ENCODE peak calls at places on chromosomes 1 and 21, in seven cellular contexts. M is lung, L is dorsolateral prefrontal cortex, W is astrocyte of the spinal cord, I is transverse colon, T is colonic mucosa, E is ovary. P is an unnamed sample.

GRCh38 chr1:180533571-180533987 is 25.2 kb upstream of the OVAAL start:
- DNase-seq in M (peak; percentile 72), L (peak; percentile 64), W (peak; percentile 57), I (peak; percentile 75), T (peak; percentile 70), E (peak; percentile 69), P (peak; percentile 52)

GRCh38 chr21:25571726-25572121 is 35.6 kb downstream of the MRPL39 start:
- DNase-seq in M (no peak), L (no peak), W (no peak), I (no peak), T (no peak), E (no peak), P (no peak)

GRCh38 chr1:80424249-80424648 is 1376.5 kb upstream of the ADGRL2 start:
- DNase-seq in M (no peak), L (no peak), W (no peak), I (no peak), T (no peak), E (no peak), P (no peak)

GRCh38 chr1:32984090-32984828 is 19.6 kb upstream of the RNF19B start:
- DNase-seq in M (no peak), L (peak; percentile 79), W (peak; percentile 46), I (no peak), T (no peak), E (no peak), P (no peak)

GRCh38 chr1:166811691-166812090 is 27.6 kb upstream of the POGK start:
- DNase-seq in M (no peak), L (no peak), W (peak; percentile 61), I (no peak), T (no peak), E (no peak), P (no peak)

GRCh38 chr1:12540580-12541273 is 77.3 kb downstream of the DHRS3 start:
- DNase-seq in M (peak; percentile 25), L (no peak), W (no peak), I (no peak), T (no peak), E (no peak), P (peak; percentile 63)

GRCh38 chr1:95723346-95723745 is 489.3 kb downstream of the RWDD3 start:
- DNase-seq in M (no peak), L (no peak), W (no peak), I (no peak), T (no peak), E (no peak), P (no peak)

GRCh38 chr1:33235521-33235920 is 20.8 kb upstream of the ZNF362 start:
- DNase-seq in M (no peak), L (no peak), W (no peak), I (no peak), T (no peak), E (no peak), P (no peak)

GRCh38 chr1:185017966-185018365 is 27.4 kb upstream of the RNF2 start:
- DNase-seq in M (no peak), L (no peak), W (no peak), I (no peak), T (no peak), E (no peak), P (no peak)

DNA sequence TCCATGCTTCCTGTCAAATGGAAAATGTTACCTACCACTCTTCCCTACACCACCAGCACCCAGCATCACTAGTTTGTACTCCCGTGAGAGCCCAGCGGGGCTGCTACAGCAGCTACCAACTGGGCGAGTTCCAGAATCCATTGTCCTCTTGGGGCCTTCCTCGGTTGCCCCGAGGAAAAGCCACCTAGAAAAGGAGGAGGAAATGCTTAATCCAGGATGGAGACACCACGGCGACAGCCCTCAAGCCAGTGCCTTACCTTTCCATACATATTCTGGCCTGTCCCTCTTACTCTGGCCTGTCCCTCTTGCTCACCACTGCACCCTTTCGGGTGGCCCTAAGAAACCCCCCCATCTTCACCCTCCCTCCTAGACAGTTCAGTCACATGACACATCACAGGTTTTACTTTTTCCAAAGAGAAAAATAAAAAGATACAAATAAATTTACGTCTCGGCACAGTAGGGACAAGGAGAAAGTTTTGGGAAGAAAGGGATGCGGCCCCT is 478 bp downstream of the RIT1 start:
- DNase-seq in M (no peak), L (no peak), W (peak; percentile 59), I (no peak), T (peak; percentile 29), E (peak; percentile 42), P (no peak)
- TF ChIP-seq CTCF in M (no peak), L (no peak), W (peak; percentile 15), I (no peak), T (no peak), E (no peak), P (no peak)

GRCh38 chr1:88731475-88731874 is 47.4 kb downstream of the PKN2 start:
- DNase-seq in M (no peak), L (no peak), W (peak; percentile 92), I (peak; percentile 22), T (peak; percentile 41), E (no peak), P (no peak)

GRCh38 chr1:88730132-88730675 is 46.1 kb downstream of the PKN2 start:
- DNase-seq in M (no peak), L (no peak), W (no peak), I (no peak), T (no peak), E (no peak), P (no peak)

GRCh38 chr1:88727205-88727604 is 43.1 kb downstream of the PKN2 start:
- DNase-seq in M (no peak), L (no peak), W (no peak), I (no peak), T (no peak), E (no peak), P (no peak)

GRCh38 chr1:88729297-88729696 is 45.2 kb downstream of the PKN2 start:
- DNase-seq in M (no peak), L (no peak), W (no peak), I (no peak), T (no peak), E (no peak), P (no peak)

DNA sequence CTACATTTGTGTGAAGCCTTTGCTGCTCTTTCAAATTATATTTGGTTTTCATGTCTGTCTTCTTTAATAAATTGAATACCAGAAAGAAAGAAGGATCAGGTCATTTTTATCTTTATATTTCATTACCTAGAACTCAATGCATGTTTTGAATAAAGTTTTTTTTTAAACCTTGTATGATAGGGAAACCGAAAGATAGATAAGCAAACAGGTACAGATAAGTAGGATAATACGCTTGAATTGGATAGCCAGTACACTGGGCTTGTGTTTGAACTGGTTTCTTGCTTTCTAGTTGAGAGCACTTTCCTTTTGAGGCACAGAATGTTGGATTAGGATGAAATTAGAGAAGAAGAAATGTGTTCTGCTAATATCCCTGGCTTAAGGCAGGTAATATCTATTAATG is 46.9 kb downstream of the PKN2 start:
- DNase-seq in M (no peak), L (no peak), W (no peak), I (no peak), T (no peak), E (no peak), P (no peak)
- H3K4me3 ChIP-seq in M (no peak overlapping the region), L (no peak overlapping the region), W (no peak overlapping the region), I (no peak overlapping the region), T (no peak overlapping the region), E (no peak overlapping the region), P (no peak overlapping the region)

GRCh38 chr1:229582011-229582694 is 23.6 kb upstream of the ABCB10 start:
- DNase-seq in M (no peak), L (no peak), W (peak; percentile 41), I (peak; percentile 30), T (no peak), E (peak; percentile 62), P (peak; percentile 92)
- TF ChIP-seq CTCF in M (no peak), L (no peak), W (no peak), I (no peak), T (no peak), E (no peak), P (no peak)

GRCh38 chr1:203596673-203597072 is 30.0 kb upstream of the ATP2B4 start:
- DNase-seq in M (no peak), L (no peak), W (no peak), I (no peak), T (no peak), E (no peak), P (no peak)

GRCh38 chr1:203600782-203601513 is 25.7 kb upstream of the ATP2B4 start:
- DNase-seq in M (no peak), L (no peak), W (no peak), I (no peak), T (no peak), E (no peak), P (no peak)

GRCh38 chr1:203598736-203599135 is 27.9 kb upstream of the ATP2B4 start:
- DNase-seq in M (no peak), L (no peak), W (no peak), I (no peak), T (no peak), E (no peak), P (no peak)

GRCh38 chr1:203599875-203600781 is 26.5 kb upstream of the ATP2B4 start:
- DNase-seq in M (no peak), L (no peak), W (no peak), I (no peak), T (no peak), E (no peak), P (no peak)

DNA sequence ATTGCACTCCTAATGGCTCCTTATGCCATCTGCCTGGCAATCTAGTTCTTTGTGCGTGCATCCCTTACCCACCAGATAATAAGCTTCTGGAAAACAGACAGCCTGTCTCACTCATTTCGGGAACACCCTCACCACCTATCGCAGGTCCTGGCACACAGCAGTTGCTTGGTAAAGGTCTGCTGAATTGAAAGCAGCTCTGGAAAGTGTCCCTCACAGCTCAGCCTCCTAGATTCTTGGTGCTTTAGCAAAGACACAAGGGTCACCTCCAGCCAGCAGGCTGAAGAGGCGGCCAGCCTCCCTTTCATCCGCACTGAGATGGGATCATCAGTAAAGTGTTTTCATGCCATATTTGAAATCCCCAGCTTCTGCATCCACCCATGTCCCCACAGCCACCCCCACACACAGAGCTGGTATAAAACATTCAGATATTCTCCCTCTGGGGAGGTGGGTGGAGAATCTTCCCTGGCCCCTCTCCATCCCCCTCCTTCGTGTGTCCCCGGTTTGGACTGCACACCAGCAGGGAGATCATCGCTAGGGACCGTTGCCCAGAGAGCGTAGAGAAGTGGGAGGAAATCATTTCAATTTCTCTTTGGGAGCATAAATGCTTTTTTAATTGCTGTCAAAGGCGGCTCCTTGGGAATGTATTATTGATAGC is 29.1 kb upstream of the ATP2B4 start:
- DNase-seq in M (no peak), L (peak; percentile 68), W (no peak), I (no peak), T (no peak), E (peak; percentile 59), P (no peak)
- H3K4me3 ChIP-seq in M (no peak overlapping the region), L (no peak overlapping the region), W (no peak overlapping the region), I (no peak overlapping the region), T (no peak overlapping the region), E (no peak overlapping the region), P (no peak overlapping the region)

DNA sequence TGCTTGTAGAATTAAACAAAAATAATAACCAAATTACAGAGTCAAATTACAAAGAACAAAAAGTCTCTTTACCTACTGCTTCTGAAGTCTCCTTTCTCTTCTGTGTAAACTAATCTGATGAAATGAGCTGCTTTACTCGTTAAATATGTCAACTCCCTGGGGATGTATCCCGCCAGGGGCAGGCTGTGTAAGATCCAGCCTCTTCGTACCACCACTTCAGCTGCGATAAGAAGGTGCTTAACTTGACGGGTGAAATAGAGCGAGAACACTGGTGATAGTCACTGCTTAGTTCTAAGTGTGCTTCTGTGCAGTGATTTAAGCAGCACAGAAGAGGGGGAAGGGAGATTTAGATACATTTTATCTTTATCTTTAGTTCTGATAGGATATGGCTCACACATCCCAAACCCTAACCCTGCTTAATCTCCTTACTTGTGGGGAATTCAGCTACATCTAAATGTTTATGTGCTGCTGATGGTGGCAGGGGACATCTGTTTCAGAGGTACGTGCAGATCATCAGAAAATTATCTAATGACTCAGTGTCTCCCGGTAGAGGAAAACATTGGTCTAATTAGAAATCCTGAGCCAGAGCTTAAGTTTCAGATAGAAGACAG is 46.0 kb downstream of the RHOU start:
- DNase-seq in M (peak; percentile 69), L (no peak), W (peak; percentile 23), I (no peak), T (no peak), E (no peak), P (no peak)
- TF ChIP-seq CTCF in M (no peak), L (no peak), W (no peak), I (no peak), T (no peak), E (no peak), P (no peak)